ENCODE peak calls at places on chromosome 16, in eight cellular contexts. E is body of pancreas, F is ovary, D is transverse colon, A is IMR-90, I is brain microvascular endothelial cell, W is tibial artery, U is endodermal cell. M is an unnamed sample.

GRCh38 chr16:83310816-83311215 is 497.0 kb upstream of the HSBP1 start:
- DNase-seq in F (no peak), A (no peak), D (no peak), W (no peak), I (no peak), U (no peak), E (no peak), M (no peak)

GRCh38 chr16:70695351-70696070 is 9.7 kb upstream of the MTSS2 start:
- DNase-seq in A (no peak), U (peak), D (peak), E (no peak), F (no peak), I (no peak), W (no peak), M (peak)

GRCh38 chr16:78045865-78046581 is 23.7 kb downstream of the CLEC3A start:
- DNase-seq in F (peak), U (peak), E (peak), D (peak), W (peak), I (peak), A (peak), M (peak)

GRCh38 chr16:57735755-57736418 is at the start of gene KATNB1:
- DNase-seq in E (no peak), D (no peak), F (no peak), A (no peak), I (peak), U (no peak), W (no peak), M (no peak)

GRCh38 chr16:89322381-89323119 is 105.0 kb downstream of the ZNF778 start:
- DNase-seq in W (no peak), I (no peak), U (peak), A (peak), D (no peak), E (no peak), F (peak), M (peak)

GRCh38 chr16:9929313-9929712 is 252.9 kb downstream of the GRIN2A start:
- DNase-seq in E (no peak), U (no peak), W (no peak), F (no peak), D (no peak), I (no peak), A (no peak), M (no peak)

GRCh38 chr16:54987081-54987480 is 56.4 kb downstream of the IRX5 start:
- DNase-seq in E (no peak), W (no peak), F (no peak), U (no peak), A (no peak), D (no peak), I (no peak), M (no peak)

GRCh38 chr16:88902744-88903143 is 36.3 kb upstream of the PABPN1L start:
- DNase-seq in D (no peak), W (no peak), A (no peak), E (no peak), F (no peak), U (no peak), I (no peak), M (no peak)

GRCh38 chr16:15510992-15511391 is 76.6 kb downstream of the BMERB1 start:
- DNase-seq in D (no peak), W (no peak), U (no peak), E (no peak), I (no peak), F (no peak), A (no peak), M (no peak)

GRCh38 chr16:19804538-19805323 is 79.9 kb downstream of the GPRC5B start:
- DNase-seq in A (no peak), U (peak), F (peak), D (peak), W (peak), E (peak), I (no peak), M (peak)

GRCh38 chr16:66175058-66175457 is 191.4 kb upstream of the CDH5 start:
- DNase-seq in I (no peak), W (no peak), U (peak), F (no peak), A (no peak), E (no peak), D (no peak), M (no peak)

GRCh38 chr16:70437582-70438324 is 1.1 kb downstream of the ST3GAL2 start:
- DNase-seq in W (no peak), D (no peak), E (no peak), A (peak), I (peak), F (peak), U (peak), M (no peak)

GRCh38 chr16:83842755-83843507 is 35.2 kb downstream of the HSBP1 start:
- DNase-seq in A (no peak), W (no peak), F (no peak), E (no peak), U (peak), I (no peak), D (peak), M (no peak)

GRCh38 chr16:20944861-20945390 is 44.4 kb downstream of the LYRM1 start:
- DNase-seq in F (no peak), I (no peak), D (no peak), U (peak), A (peak), E (no peak), W (no peak), M (no peak)

GRCh38 chr16:10988164-10988803 is 43.9 kb downstream of the CLEC16A start:
- DNase-seq in A (no peak), W (no peak), E (no peak), D (no peak), U (peak), I (no peak), F (no peak), M (no peak)

GRCh38 chr16:11413907-11414595 is 68.8 kb downstream of the RMI2 start:
- DNase-seq in D (no peak), U (peak), A (no peak), F (no peak), I (no peak), E (no peak), W (no peak), M (no peak)

GRCh38 chr16:70715860-70716357 is 30.1 kb upstream of the MTSS2 start:
- DNase-seq in E (no peak), W (no peak), F (no peak), A (peak), U (no peak), I (no peak), D (no peak), M (no peak)

GRCh38 chr16:4433228-4433627 is 7.6 kb downstream of the DNAJA3 start:
- DNase-seq in D (no peak), W (no peak), A (no peak), E (no peak), F (no peak), I (no peak), U (no peak), M (no peak)

GRCh38 chr16:61936522-61936921 is 99.7 kb downstream of the CDH8 start:
- DNase-seq in D (no peak), U (peak), W (no peak), E (no peak), F (no peak), A (no peak), I (peak), M (no peak)

GRCh38 chr16:58018803-58019202 is 6.8 kb upstream of the MMP15 start:
- DNase-seq in U (peak), D (no peak), I (no peak), E (no peak), W (no peak), A (no peak), F (no peak), M (no peak)

GRCh38 chr16:62041401-62041800 is 5.2 kb upstream of the CDH8 start:
- DNase-seq in U (peak), W (no peak), E (no peak), D (no peak), A (no peak), F (no peak), I (peak), M (no peak)

GRCh38 chr16:66260522-66261290 is 105.8 kb upstream of the CDH5 start:
- DNase-seq in U (peak), A (no peak), D (no peak), W (no peak), I (no peak), E (no peak), F (peak), M (no peak)

GRCh38 chr16:4790871-4791270 is 2.7 kb upstream of the SEPTIN12 start:
- DNase-seq in F (no peak), A (no peak), D (no peak), W (no peak), E (no peak), I (no peak), U (no peak), M (no peak)

GRCh38 chr16:54930034-54930938 is at the start of gene IRX5:
- DNase-seq in E (peak), D (peak), I (peak), W (peak), F (peak), U (peak), A (peak), M (peak)

GRCh38 chr16:10282367-10282766 is 100.1 kb upstream of the GRIN2A start:
- DNase-seq in F (no peak), I (no peak), A (no peak), D (no peak), E (no peak), U (no peak), W (no peak), M (no peak)

GRCh38 chr16:66205287-66206167 is 161.0 kb upstream of the CDH5 start:
- DNase-seq in E (no peak), F (no peak), U (peak), I (no peak), D (no peak), A (peak), W (no peak), M (no peak)

GRCh38 chr16:56825821-56826220 is 39.2 kb upstream of the SLC12A3 start:
- DNase-seq in E (no peak), U (no peak), I (no peak), F (no peak), D (no peak), W (no peak), A (peak), M (no peak)

GRCh38 chr16:66274335-66275110 is 92.0 kb upstream of the CDH5 start:
- DNase-seq in A (peak), I (no peak), F (no peak), W (no peak), U (peak), E (no peak), D (no peak), M (no peak)

GRCh38 chr16:19136549-19137196 is 22.9 kb downstream of the ITPRIPL2 start:
- DNase-seq in D (peak), W (peak), I (no peak), A (peak), U (no peak), E (no peak), F (no peak), M (peak)

GRCh38 chr16:18933501-18933900 is 7.3 kb upstream of the SMG1 start:
- DNase-seq in W (no peak), A (no peak), U (peak), I (no peak), F (no peak), E (no peak), D (no peak), M (no peak)

GRCh38 chr16:7257026-7257425 is 75.6 kb upstream of the RBFOX1 start:
- DNase-seq in U (no peak), E (no peak), D (no peak), F (no peak), I (no peak), A (no peak), W (no peak), M (no peak)

GRCh38 chr16:35391328-35391727 is 1931.9 kb downstream of the TP53TG3F start:
- DNase-seq in W (no peak), F (no peak), A (peak), I (peak), U (peak), D (no peak), E (peak), M (peak)

GRCh38 chr16:87556941-87557459 is 45.3 kb upstream of the JPH3 start:
- DNase-seq in W (peak), A (peak), I (no peak), U (no peak), F (peak), E (no peak), D (no peak), M (peak)

GRCh38 chr16:61210039-61210438 is 826.2 kb downstream of the CDH8 start:
- DNase-seq in A (no peak), U (no peak), W (no peak), F (no peak), E (no peak), D (no peak), I (no peak), M (no peak)

GRCh38 chr16:64983983-64984382 is 137.9 kb downstream of the CDH11 start:
- DNase-seq in I (peak), E (peak), D (no peak), U (peak), F (peak), A (peak), W (no peak), M (peak)

GRCh38 chr16:70685061-70685937 is 554 bp downstream of the MTSS2 start:
- DNase-seq in I (no peak), E (no peak), F (no peak), W (no peak), U (peak), A (no peak), D (no peak), M (no peak)

GRCh38 chr16:583470-583814 is 6.4 kb upstream of the RAB40C start:
- DNase-seq in W (no peak), A (no peak), F (no peak), U (peak), I (no peak), E (no peak), D (no peak), M (no peak)

GRCh38 chr16:30659507-30660423 is 1.5 kb downstream of the FBRS start:
- DNase-seq in F (no peak), A (no peak), E (peak), W (no peak), I (no peak), U (peak), D (peak), M (no peak)

GRCh38 chr16:89430436-89431157 is 59.8 kb downstream of the ANKRD11 start:
- DNase-seq in I (no peak), A (no peak), E (no peak), F (no peak), U (no peak), D (peak), W (no peak), M (no peak)

GRCh38 chr16:68235105-68235881 is 634 bp downstream of the ESRP2 start:
- DNase-seq in D (peak), W (peak), I (no peak), U (peak), F (peak), E (peak), A (no peak), M (no peak)
- TF ChIP-seq CTCF in D (no peak), W (no peak), I (no peak), U (peak), F (no peak), E (no peak), A (no peak), M (no peak)

DNA sequence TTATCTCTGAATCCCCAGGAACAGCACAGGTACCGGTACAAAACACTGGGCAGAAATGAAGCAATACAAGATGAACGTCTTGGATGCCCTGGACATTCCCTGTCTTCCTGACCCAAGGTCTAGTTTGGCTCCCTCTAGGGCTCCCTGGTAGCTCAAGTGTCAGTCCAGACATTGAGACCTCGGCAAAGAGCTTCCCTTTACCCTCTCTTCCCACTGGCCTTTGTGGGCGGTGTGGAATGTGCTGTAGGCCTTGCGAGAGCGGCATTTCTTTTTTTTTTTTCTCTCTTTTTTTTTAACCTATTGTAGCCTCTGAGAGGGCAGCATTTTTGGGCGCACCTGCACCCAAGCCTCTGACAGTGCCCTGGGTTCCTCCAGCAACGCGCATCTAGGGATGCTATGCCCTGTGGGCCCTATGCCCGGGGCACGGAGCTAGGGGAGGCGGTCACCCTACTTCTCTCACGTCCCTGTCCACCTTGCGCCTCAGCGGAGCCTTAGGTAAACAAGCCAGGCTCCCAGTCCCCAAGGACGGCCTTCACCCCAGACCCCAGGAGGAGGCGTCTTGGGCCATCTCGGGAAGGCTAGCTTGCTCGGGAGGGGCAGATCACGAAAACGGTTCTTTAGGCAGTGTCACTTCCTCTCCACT is 1.2 kb upstream of the NFATC3 start:
- DNase-seq in A (peak), W (no peak), F (no peak), E (no peak), U (no peak), I (no peak), D (no peak), M (no peak)
- TF ChIP-seq CTCF in A (peak), W (no peak), F (no peak), E (no peak), U (peak), I (peak), D (no peak), M (no peak)

GRCh38 chr16:1781758-1782407 is 488 bp downstream of the SPSB3 start:
- DNase-seq in D (peak), E (peak), I (no peak), F (peak), U (peak), A (peak), W (no peak), M (peak)
- TF ChIP-seq CTCF in D (peak), E (no peak), I (peak), F (no peak), U (peak), A (peak), W (peak), M (no peak)

GRCh38 chr16:84907575-84907974 is 87.8 kb downstream of the CRISPLD2 start:
- DNase-seq in A (peak), E (peak), F (peak), W (peak), U (no peak), D (peak), I (peak), M (peak)
- TF ChIP-seq CTCF in A (no peak), E (no peak), F (no peak), W (no peak), U (no peak), D (no peak), I (peak), M (no peak)

GRCh38 chr16:50326264-50326663 is 42.5 kb downstream of the BRD7 start:
- DNase-seq in W (no peak), A (no peak), U (no peak), D (no peak), F (peak), I (no peak), E (no peak), M (no peak)

GRCh38 chr16:50324345-50324744 is 44.4 kb downstream of the BRD7 start:
- DNase-seq in A (no peak), U (no peak), I (no peak), W (no peak), D (no peak), E (no peak), F (no peak), M (no peak)

GRCh38 chr16:50320310-50320709 is 48.5 kb downstream of the BRD7 start:
- DNase-seq in F (no peak), D (no peak), W (no peak), E (no peak), I (no peak), A (no peak), U (no peak), M (no peak)

GRCh38 chr16:50322333-50322732 is 46.5 kb downstream of the BRD7 start:
- DNase-seq in E (no peak), U (no peak), D (no peak), I (no peak), F (no peak), W (no peak), A (no peak), M (no peak)

GRCh38 chr16:50323335-50324011 is 45.3 kb downstream of the BRD7 start:
- DNase-seq in U (no peak), E (no peak), W (no peak), I (peak), F (no peak), D (no peak), A (peak), M (no peak)
- TF ChIP-seq CTCF in U (peak), E (no peak), W (no peak), I (peak), F (no peak), D (no peak), A (peak), M (no peak)

DNA sequence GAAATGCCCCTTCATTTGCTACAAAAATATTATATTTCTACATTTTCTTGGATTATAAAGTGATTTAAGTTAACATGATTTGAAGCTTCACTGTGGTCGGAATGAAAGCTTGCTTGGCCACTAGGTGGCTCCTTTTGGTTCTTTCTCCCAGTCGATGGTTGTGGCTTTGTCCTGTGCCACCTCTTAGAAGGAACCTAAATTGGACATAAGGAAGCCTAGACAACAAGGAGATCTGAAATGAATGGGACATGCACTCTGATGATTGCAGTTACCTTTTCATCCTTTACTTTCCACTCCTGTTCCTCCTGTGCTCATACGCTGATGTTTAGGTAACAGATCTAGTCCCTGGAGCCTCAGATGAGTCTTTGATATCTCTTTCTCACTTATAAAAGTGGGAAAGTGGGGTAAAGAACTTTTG is 39.2 kb downstream of the FTO start:
- DNase-seq in U (peak), W (no peak), F (no peak), D (peak), I (no peak), A (peak), E (no peak), M (no peak)
- TF ChIP-seq CTCF in U (peak), W (peak), F (no peak), D (peak), I (peak), A (peak), E (peak), M (peak)

GRCh38 chr16:22300427-22301071 is 3.3 kb downstream of the POLR3E start:
- DNase-seq in D (peak), A (peak), W (no peak), E (peak), F (no peak), U (peak), I (peak), M (no peak)
- TF ChIP-seq CTCF in D (peak), A (peak), W (peak), E (peak), F (no peak), U (peak), I (peak), M (peak)

GRCh38 chr16:68436581-68436980 is 11.7 kb downstream of the SMPD3 start:
- DNase-seq in U (peak), W (no peak), D (no peak), I (no peak), A (no peak), E (no peak), F (no peak), M (no peak)
- TF ChIP-seq CTCF in U (peak), W (no peak), D (peak), I (peak), A (no peak), E (no peak), F (no peak), M (no peak)

DNA sequence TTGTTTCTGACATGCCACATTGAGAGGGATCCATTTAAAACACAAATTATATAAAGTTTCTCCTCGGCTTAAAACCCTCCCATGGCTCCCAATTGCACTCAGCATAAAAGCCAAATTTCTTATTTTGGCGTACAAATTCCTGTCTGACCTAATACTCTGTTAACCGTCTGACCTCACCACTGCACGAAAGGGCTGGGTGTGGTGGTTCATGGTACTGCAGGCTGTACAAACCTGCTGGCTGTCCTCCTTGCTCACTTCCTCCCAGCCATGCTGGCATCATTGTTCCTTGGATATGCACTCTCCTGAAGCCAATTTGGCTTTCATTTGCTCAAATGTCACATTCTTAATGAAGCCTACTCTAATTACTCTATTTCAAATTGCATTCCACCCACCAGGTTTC is 301.6 kb upstream of the C16orf82 start:
- DNase-seq in U (peak), W (no peak), F (no peak), A (no peak), E (no peak), I (no peak), D (no peak), M (peak)
- TF ChIP-seq CTCF in U (peak), W (peak), F (no peak), A (no peak), E (peak), I (peak), D (peak), M (no peak)